ENCODE peak calls at places on chromosomes 5 and 9, in five cellular contexts. One of them, this sample, is unnamed.

GRCh38 chr9:68836788-68837187 is 131.7 kb downstream of the PIP5K1B start:
- DNase-seq in MM.1S: no peak
- DNase-seq in nucleus accumbens: no peak
- DNase-seq in left lobe of liver: no peak
- DNase-seq in aorta: no peak
- DNase-seq in this sample: no peak

GRCh38 chr9:81772144-81772543 is 82.8 kb upstream of the TLE1 start:
- DNase-seq in MM.1S: no peak
- DNase-seq in nucleus accumbens: no peak
- DNase-seq in left lobe of liver: no peak
- DNase-seq in aorta: no peak
- DNase-seq in this sample: no peak

GRCh38 chr9:36276840-36277239 is 18.6 kb upstream of the GNE start:
- DNase-seq in MM.1S: no peak
- DNase-seq in nucleus accumbens: no peak
- DNase-seq in left lobe of liver: no peak
- DNase-seq in aorta: no peak
- DNase-seq in this sample: no peak

GRCh38 chr5:163624466-163624865 is 119.0 kb downstream of the MAT2B start:
- DNase-seq in MM.1S: no peak
- DNase-seq in nucleus accumbens: no peak
- DNase-seq in left lobe of liver: no peak
- DNase-seq in aorta: no peak
- DNase-seq in this sample: no peak

GRCh38 chr5:116038817-116039216 is 6.5 kb downstream of the ARL14EPL start:
- DNase-seq in MM.1S: no peak
- DNase-seq in nucleus accumbens: no peak
- DNase-seq in left lobe of liver: no peak
- DNase-seq in aorta: no peak
- DNase-seq in this sample: peak

GRCh38 chr9:133274236-133275104 is 531 bp downstream of the ABO start:
- DNase-seq in MM.1S: no peak
- DNase-seq in nucleus accumbens: no peak
- DNase-seq in left lobe of liver: peak
- DNase-seq in aorta: peak
- DNase-seq in this sample: no peak

GRCh38 chr5:172564187-172564586 is 76.9 kb upstream of the NEURL1B start:
- DNase-seq in MM.1S: no peak
- DNase-seq in nucleus accumbens: no peak
- DNase-seq in left lobe of liver: no peak
- DNase-seq in aorta: no peak
- DNase-seq in this sample: no peak

GRCh38 chr5:35956429-35956828 is 18.0 kb upstream of the CAPSL start:
- DNase-seq in MM.1S: no peak
- DNase-seq in nucleus accumbens: no peak
- DNase-seq in left lobe of liver: no peak
- DNase-seq in aorta: no peak
- DNase-seq in this sample: no peak

GRCh38 chr9:72843525-72844439 is 109.1 kb downstream of the ALDH1A1 start:
- DNase-seq in MM.1S: peak
- DNase-seq in nucleus accumbens: no peak
- DNase-seq in left lobe of liver: no peak
- DNase-seq in aorta: no peak
- DNase-seq in this sample: no peak

GRCh38 chr9:83596899-83597504 is 25.9 kb upstream of the IDNK start:
- DNase-seq in MM.1S: peak
- DNase-seq in nucleus accumbens: peak
- DNase-seq in left lobe of liver: no peak
- DNase-seq in aorta: no peak
- DNase-seq in this sample: peak

GRCh38 chr5:60395712-60396329 is 304.1 kb downstream of the DEPDC1B start:
- DNase-seq in MM.1S: no peak
- DNase-seq in nucleus accumbens: no peak
- DNase-seq in left lobe of liver: no peak
- DNase-seq in aorta: no peak
- DNase-seq in this sample: no peak

GRCh38 chr9:122058707-122059106 is 34.4 kb downstream of the TTLL11 start:
- DNase-seq in MM.1S: no peak
- DNase-seq in nucleus accumbens: no peak
- DNase-seq in left lobe of liver: no peak
- DNase-seq in aorta: no peak
- DNase-seq in this sample: no peak

GRCh38 chr5:122408592-122409219 is 96.7 kb downstream of the SNCAIP start:
- DNase-seq in MM.1S: no peak
- DNase-seq in nucleus accumbens: no peak
- DNase-seq in left lobe of liver: no peak
- DNase-seq in aorta: no peak
- DNase-seq in this sample: no peak

GRCh38 chr9:110753734-110754231 is 85.2 kb downstream of the MUSK start:
- DNase-seq in MM.1S: no peak
- DNase-seq in nucleus accumbens: no peak
- DNase-seq in left lobe of liver: no peak
- DNase-seq in aorta: no peak
- DNase-seq in this sample: no peak

GRCh38 chr9:127887792-127888191 is 10.3 kb upstream of the AK1 start:
- DNase-seq in MM.1S: no peak
- DNase-seq in nucleus accumbens: no peak
- DNase-seq in left lobe of liver: no peak
- DNase-seq in aorta: no peak
- DNase-seq in this sample: no peak

GRCh38 chr9:28981129-28981528 is 1407.8 kb upstream of the C9orf72 start:
- DNase-seq in MM.1S: no peak
- DNase-seq in nucleus accumbens: no peak
- DNase-seq in left lobe of liver: no peak
- DNase-seq in aorta: no peak
- DNase-seq in this sample: no peak

GRCh38 chr5:16134204-16134603 is 45.4 kb downstream of the MARCHF11 start:
- DNase-seq in MM.1S: no peak
- DNase-seq in nucleus accumbens: no peak
- DNase-seq in left lobe of liver: no peak
- DNase-seq in aorta: no peak
- DNase-seq in this sample: no peak

GRCh38 chr5:34611829-34612415 is 44.2 kb upstream of the RAI14 start:
- DNase-seq in MM.1S: no peak
- DNase-seq in nucleus accumbens: no peak
- DNase-seq in left lobe of liver: no peak
- DNase-seq in aorta: no peak
- DNase-seq in this sample: no peak

GRCh38 chr5:61906820-61907219 is 399.2 kb upstream of the KIF2A start:
- DNase-seq in MM.1S: no peak
- DNase-seq in nucleus accumbens: no peak
- DNase-seq in left lobe of liver: no peak
- DNase-seq in aorta: no peak
- DNase-seq in this sample: no peak

GRCh38 chr5:56415356-56415765 is 182.2 kb upstream of the ANKRD55 start:
- DNase-seq in MM.1S: peak
- DNase-seq in nucleus accumbens: peak
- DNase-seq in left lobe of liver: peak
- DNase-seq in aorta: no peak
- DNase-seq in this sample: no peak

GRCh38 chr5:152704286-152704685 is 299.2 kb upstream of the NMUR2 start:
- DNase-seq in MM.1S: no peak
- DNase-seq in nucleus accumbens: no peak
- DNase-seq in left lobe of liver: no peak
- DNase-seq in aorta: no peak
- DNase-seq in this sample: no peak

GRCh38 chr9:33748633-33749304 is 46.6 kb upstream of the PRSS3 start:
- DNase-seq in MM.1S: no peak
- DNase-seq in nucleus accumbens: no peak
- DNase-seq in left lobe of liver: no peak
- DNase-seq in aorta: no peak
- DNase-seq in this sample: peak